ENCODE peak calls at places on chromosomes 11 and 22, in six cellular contexts. F is activated CD4-positive, alpha-beta T cell treated with anti-CD3 and anti-CD28 coated beads for 4 hours; T is fibroblast of mammary gland; L is stimulated activated CD4-positive, alpha-beta T cell treated with anti-CD3 and anti-CD28 coated beads, Interleukin-2, amount 100 ng/mL, for 48 hours; G is iris pigment epithelial cell; H is NCI-H510A treated with DMSO at 0.1 percent for 48 hours. V is an unnamed sample.

GRCh38 chr11:112163875-112164521 is at the start of gene IL18:
- DNase-seq in F (no peak), T (no peak), H (no peak), L (no peak), G (peak), V (peak)

GRCh38 chr11:73598719-73599379 is 937 bp upstream of the FAM168A start:
- DNase-seq in G (no peak), F (no peak), L (no peak), H (peak), T (no peak), V (no peak)

GRCh38 chr11:56740107-56740506 is 8.4 kb downstream of the OR9G4 start:
- DNase-seq in T (no peak), L (no peak), G (no peak), F (no peak), H (no peak), V (no peak)

GRCh38 chr11:74205181-74205580 is 34.1 kb downstream of the PPME1 start:
- DNase-seq in H (no peak), T (no peak), G (no peak), F (no peak), L (no peak), V (no peak)

GRCh38 chr11:60609632-60610031 is 89.8 kb upstream of the MS4A8 start:
- DNase-seq in F (no peak), L (no peak), H (no peak), G (no peak), T (no peak), V (no peak)

GRCh38 chr11:17206448-17206847 is 1.3 kb downstream of the PIK3C2A start:
- DNase-seq in F (no peak), T (no peak), G (no peak), H (no peak), L (no peak), V (no peak)

GRCh38 chr11:34594603-34595002 is 26.3 kb upstream of the EHF start:
- DNase-seq in G (no peak), T (no peak), H (peak), L (no peak), F (no peak), V (no peak)

GRCh38 chr11:125001849-125002248 is 47.8 kb downstream of the CCDC15 start:
- DNase-seq in L (no peak), T (no peak), F (no peak), G (no peak), H (no peak), V (no peak)

GRCh38 chr11:112004389-112004788 is 20.8 kb upstream of the DLAT start:
- DNase-seq in G (no peak), T (no peak), L (no peak), F (peak), H (no peak), V (no peak)

GRCh38 chr11:93959663-93960062 is 61.5 kb upstream of the HEPHL1 start:
- DNase-seq in L (no peak), H (no peak), F (no peak), T (no peak), G (no peak), V (no peak)

GRCh38 chr22:36737776-36738175 is 34.2 kb upstream of the CACNG2 start:
- DNase-seq in T (no peak), F (no peak), H (no peak), L (no peak), G (no peak), V (no peak)

GRCh38 chr11:120182790-120183491 is 27.9 kb upstream of the OAF start:
- DNase-seq in G (no peak), L (no peak), F (no peak), H (no peak), T (peak), V (no peak)

GRCh38 chr22:26170795-26171194 is 1.5 kb downstream of the SEZ6L start:
- DNase-seq in F (no peak), G (no peak), H (no peak), L (no peak), T (no peak), V (no peak)

GRCh38 chr11:96331556-96332168 is 11.3 kb downstream of the MAML2 start:
- DNase-seq in F (no peak), T (no peak), H (no peak), L (no peak), G (no peak), V (no peak)

GRCh38 chr11:100687032-100687629 is at the start of gene ARHGAP42:
- DNase-seq in F (no peak), T (peak), G (peak), L (no peak), H (no peak), V (peak)

GRCh38 chr22:24521791-24522245 is 26.7 kb downstream of the UPB1 start:
- DNase-seq in T (peak), L (no peak), F (peak), H (peak), G (peak), V (peak)

GRCh38 chr22:48957311-48957986 is 870.2 kb downstream of the BRD1 start:
- DNase-seq in H (no peak), T (no peak), G (no peak), L (no peak), F (no peak), V (no peak)

GRCh38 chr22:37569921-37570660 is 9.8 kb downstream of the LGALS2 start:
- DNase-seq in T (no peak), G (no peak), L (no peak), H (no peak), F (no peak), V (no peak)

GRCh38 chr11:28366549-28367341 is 258.6 kb downstream of the METTL15 start:
- DNase-seq in H (no peak), G (peak), L (no peak), T (peak), F (no peak), V (peak)

GRCh38 chr11:73478737-73479347 is 102.6 kb downstream of the RELT start:
- DNase-seq in F (no peak), L (no peak), H (no peak), G (peak), T (peak), V (peak)

GRCh38 chr22:32926600-32926999 is 125.1 kb downstream of the TIMP3 start:
- DNase-seq in T (peak), H (peak), G (peak), L (no peak), F (no peak), V (peak)

GRCh38 chr22:48268771-48269552 is 1506.5 kb downstream of the TBC1D22A start:
- DNase-seq in H (no peak), G (no peak), F (no peak), L (no peak), T (no peak), V (no peak)

GRCh38 chr11:125253795-125254525 is 89.4 kb downstream of the PKNOX2 start:
- DNase-seq in H (no peak), T (no peak), F (no peak), L (no peak), G (no peak), V (no peak)

GRCh38 chr22:36822581-36822980 is 5.7 kb upstream of the PVALB start:
- DNase-seq in F (no peak), H (no peak), G (no peak), T (no peak), L (no peak), V (no peak)

GRCh38 chr11:73396251-73396930 is 20.2 kb downstream of the RELT start:
- DNase-seq in F (no peak), H (no peak), G (no peak), L (no peak), T (no peak), V (no peak)

V was measured in astrocyte of the spinal cord.